ENCODE peak calls at places on chromosomes 4 and X, in ten cellular contexts. H, Q, J, Z, V, W, B, G, O and I are unnamed samples.

GRCh38 chr4:140156529-140157171 is 2.7 kb upstream of the MAML3 start:
- DNase-seq in H (no peak), Q (no peak), J (no peak), Z (no peak), V (no peak), W (peak), B (no peak), G (peak), O (no peak), I (no peak)

GRCh38 chr4:87543835-87544461 is 14.8 kb upstream of the SPARCL1 start:
- DNase-seq in H (no peak), Q (no peak), J (peak), Z (no peak), V (no peak), W (no peak), B (no peak), G (no peak), O (no peak), I (no peak)

GRCh38 chr4:137474711-137475301 is 57.5 kb downstream of the PCDH18 start:
- DNase-seq in H (no peak), Q (peak), J (no peak), Z (peak), V (no peak), W (no peak), B (no peak), G (no peak), O (no peak), I (no peak)

GRCh38 chr4:48653217-48654014 is 126.7 kb downstream of the FRYL start:
- DNase-seq in H (no peak), Q (no peak), J (peak), Z (no peak), V (peak), W (peak), B (peak), G (peak), O (no peak), I (no peak)

GRCh38 chrX:11757729-11758399 is at the start of gene MSL3:
- DNase-seq in H (peak), Q (peak), J (peak), Z (peak), V (peak), W (peak), B (peak), G (peak), O (peak), I (peak)

GRCh38 chr4:133621628-133622027 is 472.5 kb downstream of the PCDH10 start:
- DNase-seq in H (no peak), Q (no peak), J (no peak), Z (no peak), V (no peak), W (no peak), B (no peak), G (no peak), O (no peak), I (no peak)

GRCh38 chr4:150569384-150569987 is 12.5 kb upstream of the MAB21L2 start:
- DNase-seq in H (no peak), Q (no peak), J (no peak), Z (no peak), V (no peak), W (no peak), B (no peak), G (no peak), O (peak), I (no peak)

GRCh38 chr4:177119693-177120092 is 190.0 kb upstream of the NEIL3 start:
- DNase-seq in H (no peak), Q (no peak), J (no peak), Z (no peak), V (no peak), W (no peak), B (no peak), G (no peak), O (no peak), I (no peak)

GRCh38 chrX:131907488-131908314 is 115.4 kb upstream of the STK26 start:
- DNase-seq in H (no peak), Q (no peak), J (no peak), Z (peak), V (no peak), W (no peak), B (no peak), G (no peak), O (no peak), I (no peak)

GRCh38 chrX:13398073-13398823 is 78.4 kb upstream of the ATXN3L start:
- DNase-seq in H (peak), Q (no peak), J (no peak), Z (no peak), V (no peak), W (peak), B (no peak), G (peak), O (peak), I (no peak)

GRCh38 chr4:180664766-180665368 is 1578.3 kb upstream of the TENM3 start:
- DNase-seq in H (peak), Q (peak), J (peak), Z (peak), V (no peak), W (peak), B (peak), G (peak), O (peak), I (peak)

GRCh38 chrX:69163936-69164741 is 1.1 kb downstream of the PJA1 start:
- DNase-seq in H (no peak), Q (peak), J (peak), Z (peak), V (peak), W (peak), B (no peak), G (peak), O (no peak), I (no peak)

GRCh38 chr4:7358100-7358735 is 76.5 kb downstream of the PSAPL1 start:
- DNase-seq in H (peak), Q (no peak), J (peak), Z (no peak), V (no peak), W (no peak), B (peak), G (no peak), O (peak), I (no peak)

GRCh38 chr4:121989715-121990114 is 37.9 kb upstream of the TRPC3 start:
- DNase-seq in H (no peak), Q (no peak), J (no peak), Z (no peak), V (no peak), W (no peak), B (no peak), G (no peak), O (no peak), I (no peak)

GRCh38 chrX:4850312-4850711 is 1136.9 kb upstream of the PRKX start:
- DNase-seq in H (no peak), Q (no peak), J (peak), Z (no peak), V (no peak), W (no peak), B (no peak), G (no peak), O (no peak), I (no peak)

GRCh38 chrX:41389311-41389888 is 55.4 kb downstream of the DDX3X start:
- DNase-seq in H (no peak), Q (no peak), J (no peak), Z (no peak), V (no peak), W (no peak), B (no peak), G (no peak), O (no peak), I (no peak)

GRCh38 chr4:15043226-15043625 is 40.9 kb downstream of the CPEB2 start:
- DNase-seq in H (no peak), Q (peak), J (no peak), Z (no peak), V (no peak), W (no peak), B (no peak), G (no peak), O (no peak), I (no peak)

GRCh38 chr4:100982345-100982744 is 365.0 kb downstream of the PPP3CA start:
- DNase-seq in H (no peak), Q (no peak), J (no peak), Z (no peak), V (no peak), W (no peak), B (no peak), G (no peak), O (no peak), I (no peak)

GRCh38 chr4:151674804-151675290 is 86.0 kb downstream of the GATB start:
- DNase-seq in H (peak), Q (peak), J (peak), Z (no peak), V (no peak), W (no peak), B (peak), G (no peak), O (no peak), I (no peak)

GRCh38 chr4:153142700-153143438 is 61.4 kb upstream of the TRIM2 start:
- DNase-seq in H (peak), Q (peak), J (peak), Z (peak), V (peak), W (peak), B (peak), G (peak), O (peak), I (peak)

GRCh38 chr4:151355155-151355554 is 29.8 kb upstream of the SH3D19 start:
- DNase-seq in H (no peak), Q (no peak), J (no peak), Z (no peak), V (no peak), W (no peak), B (no peak), G (no peak), O (no peak), I (no peak)

GRCh38 chrX:64975491-64975890 is 759 bp downstream of the ZC4H2 start:
- DNase-seq in H (no peak), Q (no peak), J (peak), Z (no peak), V (no peak), W (peak), B (no peak), G (peak), O (peak), I (no peak)

GRCh38 chr4:129545599-129546278 is 449.8 kb downstream of the C4orf33 start:
- DNase-seq in H (peak), Q (peak), J (peak), Z (peak), V (no peak), W (no peak), B (no peak), G (no peak), O (no peak), I (no peak)

GRCh38 chr4:157184300-157184699 is 36.2 kb upstream of the GRIA2 start:
- DNase-seq in H (no peak), Q (no peak), J (no peak), Z (no peak), V (no peak), W (no peak), B (no peak), G (no peak), O (no peak), I (no peak)